ENCODE peak calls at places on chromosomes 12 and 14, in four cellular contexts. L is WTC11, K is K562, P is HEK293T. J is an unnamed sample.

GRCh38 chr14:83300454-83301064 is 1766.9 kb upstream of the SEL1L start:
- DNase-seq in P (peak), L (no peak), K (no peak), J (peak)

GRCh38 chr12:52074006-52074405 is 4.2 kb downstream of the ATG101 start:
- DNase-seq in L (no peak), K (no peak), P (no peak), J (no peak)

GRCh38 chr12:49066120-49066519 is 3.7 kb downstream of the RHEBL1 start:
- DNase-seq in P (no peak), K (no peak), L (no peak), J (no peak)

GRCh38 chr12:121980211-121980891 is 41.3 kb upstream of the BCL7A start:
- DNase-seq in P (no peak), K (no peak), L (no peak), J (no peak)

GRCh38 chr12:66137937-66138336 is 7.4 kb upstream of the LLPH start:
- DNase-seq in P (no peak), L (no peak), K (no peak), J (no peak)

GRCh38 chr12:113143959-113144358 is 5.6 kb upstream of the CFAP73 start:
- DNase-seq in P (no peak), L (no peak), K (no peak), J (no peak)

GRCh38 chr12:597926-598568 is 65.2 kb downstream of the NINJ2 start:
- DNase-seq in P (no peak), L (no peak), K (no peak), J (no peak)

GRCh38 chr12:89781961-89782360 is 73.3 kb upstream of the ATP2B1 start:
- DNase-seq in P (no peak), L (no peak), K (no peak), J (no peak)

GRCh38 chr12:52579468-52580450 is 6.1 kb upstream of the KRT74 start:
- DNase-seq in K (no peak), L (no peak), P (no peak), J (no peak)

GRCh38 chr12:58882796-58883195 is 37.5 kb downstream of the LRIG3 start:
- DNase-seq in P (no peak), K (no peak), L (no peak), J (no peak)

GRCh38 chr12:86658303-86658702 is 402.1 kb upstream of the MGAT4C start:
- DNase-seq in P (no peak), L (no peak), K (no peak), J (no peak)

GRCh38 chr14:53001787-53002378 is 51.0 kb upstream of the FERMT2 start:
- DNase-seq in P (no peak), L (no peak), K (no peak), J (peak)

GRCh38 chr12:120117961-120118709 is 1.6 kb upstream of the RAB35 start:
- DNase-seq in P (no peak), K (peak), L (peak), J (peak)

GRCh38 chr12:132185698-132186097 is 41.4 kb downstream of the NOC4L start:
- DNase-seq in K (no peak), P (no peak), L (no peak), J (no peak)

GRCh38 chr12:103640831-103641230 is 53.8 kb downstream of the STAB2 start:
- DNase-seq in P (no peak), K (no peak), L (no peak), J (no peak)

GRCh38 chr14:61116369-61116768 is 135.3 kb downstream of the SLC38A6 start:
- DNase-seq in K (no peak), L (no peak), P (no peak), J (no peak)

GRCh38 chr12:68169213-68169889 is 9.8 kb upstream of the IFNG start:
- DNase-seq in P (no peak), L (no peak), K (no peak), J (no peak)

GRCh38 chr12:3453947-3454675 is 36.9 kb upstream of the PRMT8 start:
- DNase-seq in K (no peak), L (no peak), P (no peak), J (no peak)

GRCh38 chr14:69152181-69152943 is 557 bp downstream of the DCAF5 start:
- DNase-seq in K (peak), P (peak), L (peak), J (peak)

GRCh38 chr12:13116259-13116658 is 12.8 kb upstream of the GSG1 start:
- DNase-seq in P (no peak), K (no peak), L (no peak), J (no peak)

GRCh38 chr12:95131589-95132335 is 58.3 kb upstream of the NR2C1 start:
- DNase-seq in K (no peak), L (no peak), P (no peak), J (no peak)

GRCh38 chr14:55354500-55354899 is 57.1 kb downstream of the ATG14 start:
- DNase-seq in K (no peak), P (peak), L (peak), J (peak)

GRCh38 chr14:104101651-104102281 is 16.3 kb downstream of the ASPG start:
- DNase-seq in L (no peak), P (no peak), K (no peak), J (no peak)

GRCh38 chr14:104098272-104099095 is 13.0 kb downstream of the ASPG start:
- DNase-seq in P (no peak), L (no peak), K (no peak), J (no peak)

GRCh38 chr14:104101086-104101621 is 15.7 kb downstream of the ASPG start:
- DNase-seq in P (no peak), K (no peak), L (no peak), J (no peak)

GRCh38 chr14:104099096-104100041 is 13.9 kb downstream of the ASPG start:
- DNase-seq in P (no peak), L (no peak), K (no peak), J (no peak)

DNA sequence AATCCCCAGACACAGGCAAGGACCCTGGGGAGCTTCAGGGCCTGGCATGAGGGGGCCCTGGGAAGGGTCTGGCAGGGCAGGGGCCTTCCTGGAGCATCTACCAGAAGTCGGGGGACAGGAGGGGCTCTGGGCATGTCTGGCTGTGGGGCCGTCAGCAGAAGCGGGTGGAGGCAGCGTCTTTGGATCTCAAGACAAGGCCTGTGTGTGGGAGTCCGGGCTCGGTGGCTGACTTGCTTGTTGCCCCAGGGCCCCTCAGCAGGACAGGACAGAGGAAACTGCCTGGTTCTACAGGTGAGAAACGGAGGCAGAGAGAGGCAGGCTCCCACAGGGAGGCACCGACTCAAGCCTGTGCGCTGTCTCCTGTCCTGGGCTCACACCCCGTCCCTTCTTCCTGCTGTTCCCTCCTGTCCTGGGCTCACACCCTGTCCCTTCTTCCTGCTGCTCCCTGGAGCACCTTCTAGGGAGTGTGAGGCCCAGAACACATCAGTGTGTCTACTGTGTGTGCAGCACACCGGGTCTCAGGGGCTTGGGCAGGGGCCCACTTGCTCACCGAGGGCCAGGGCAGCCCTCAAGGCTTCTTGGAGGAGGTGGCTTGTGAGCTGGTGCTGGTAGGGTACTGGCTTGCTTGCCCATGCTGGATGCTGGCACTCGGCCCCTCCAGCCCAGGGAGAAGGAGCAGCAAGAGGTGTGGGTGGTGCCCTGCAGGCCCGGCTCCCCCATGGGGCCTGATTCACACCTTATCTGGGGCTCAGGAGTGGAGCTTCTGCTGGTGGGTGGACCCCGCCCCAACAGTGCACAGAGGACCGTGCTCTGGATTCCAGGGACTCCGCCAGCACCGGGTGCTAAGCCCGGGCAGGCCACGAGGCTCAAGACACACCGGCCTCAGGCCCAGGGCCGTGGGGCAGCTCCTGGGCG is 14.9 kb downstream of the ASPG start:
- DNase-seq in K (no peak), P (no peak), L (no peak), J (no peak)
- TF ChIP-seq SP1 in K (no peak), P (no peak), L (no peak), J (no peak)

DNA sequence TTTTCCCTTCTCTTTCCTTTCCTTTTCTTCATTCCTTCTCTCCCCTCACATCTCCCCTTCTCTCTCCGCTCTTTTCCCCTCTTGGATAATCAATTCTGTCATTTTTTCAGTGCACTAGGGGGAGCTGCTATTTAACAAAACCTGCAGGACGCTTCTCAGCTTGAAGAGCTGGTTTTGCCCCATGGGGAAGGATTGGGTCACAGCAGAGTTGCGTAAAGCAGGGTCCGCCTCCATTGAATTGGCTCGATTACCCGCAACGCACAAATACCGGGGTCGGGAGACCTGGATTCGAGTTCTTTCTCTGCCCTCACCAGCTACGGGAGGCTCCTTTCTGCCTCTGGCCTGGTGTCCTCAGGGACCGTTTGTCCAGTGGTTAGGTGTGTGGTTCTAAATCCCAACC is 42.1 kb upstream of the CHGA start:
- DNase-seq in K (no peak), L (peak), P (no peak), J (peak)
- TF ChIP-seq SP1 in K (no peak), L (no peak), P (no peak), J (no peak)

DNA sequence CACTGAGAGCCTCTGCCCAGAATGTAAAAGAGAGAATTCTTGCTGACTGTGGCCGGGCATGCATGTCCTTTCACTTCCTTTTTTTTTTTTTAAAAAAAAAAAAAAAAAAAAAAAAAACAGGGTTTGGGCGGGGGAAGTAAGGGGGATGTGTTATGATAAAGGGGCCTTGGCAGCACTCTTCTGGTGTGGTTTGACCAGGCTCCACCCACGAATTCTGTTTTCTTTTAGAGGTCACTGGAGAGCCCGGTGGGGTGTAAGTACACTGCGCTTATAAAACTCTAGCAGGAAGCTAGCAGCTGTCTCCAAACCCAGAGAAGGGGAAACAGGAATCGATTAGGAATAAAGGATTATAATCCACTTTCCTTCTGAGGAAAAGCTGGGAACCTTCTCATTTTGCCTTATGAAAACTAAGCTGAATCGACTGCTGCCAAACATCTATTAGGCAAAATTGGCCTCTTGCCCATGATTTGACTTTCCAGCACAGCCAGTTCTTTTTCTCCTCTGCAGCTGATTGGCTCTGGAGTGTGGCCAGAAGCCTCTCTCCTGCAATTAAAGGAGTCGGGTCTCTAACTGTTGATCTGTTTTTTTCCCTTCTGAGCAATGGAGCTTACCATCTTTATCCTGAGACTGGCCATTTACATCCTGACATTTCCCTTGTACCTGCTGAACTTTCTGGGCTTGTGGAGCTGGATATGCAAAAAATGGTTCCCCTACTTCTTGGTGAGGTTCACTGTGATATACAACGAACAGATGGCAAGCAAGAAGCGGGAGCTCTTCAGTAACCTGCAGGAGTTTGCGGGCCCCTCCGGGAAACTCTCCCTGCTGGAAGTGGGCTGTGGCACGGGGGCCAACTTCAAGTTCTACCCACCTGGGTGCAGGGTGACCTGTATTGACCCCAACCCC is 27.7 kb upstream of the HIGD1C start:
- DNase-seq in L (no peak), K (peak), P (peak), J (peak)
- TF ChIP-seq SP1 in L (no peak), K (no peak), P (no peak), J (no peak)

GRCh38 chr14:70731447-70732239 is 77.7 kb downstream of the MAP3K9 start:
- DNase-seq in P (no peak), L (no peak), K (no peak), J (no peak)
- TF ChIP-seq SP1 in P (no peak), L (no peak), K (no peak), J (no peak)

DNA sequence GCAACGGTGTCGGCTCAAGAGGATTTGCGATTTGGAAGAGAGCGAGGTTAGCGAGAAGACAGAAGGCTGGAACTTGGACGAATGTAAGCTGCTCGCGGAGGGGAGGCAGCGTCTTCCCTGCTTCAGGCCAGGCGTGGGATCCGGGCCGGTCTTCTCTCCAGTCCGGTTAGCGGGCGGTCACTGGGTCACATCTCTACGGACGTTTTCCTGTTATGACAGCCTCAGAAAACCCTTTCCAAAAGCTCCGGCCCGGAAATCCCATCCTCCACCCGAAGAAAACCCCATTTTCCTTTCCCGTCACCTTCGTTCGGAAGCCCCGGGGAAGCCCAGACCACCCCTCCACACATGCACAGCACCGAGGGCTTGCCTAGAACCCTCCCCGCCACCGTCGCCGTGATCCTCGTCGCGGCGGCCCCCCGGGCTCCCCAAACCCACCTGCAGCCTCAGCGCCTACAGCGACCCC is 268 bp downstream of the NDUFB1 start:
- DNase-seq in L (no peak), K (peak), P (peak), J (peak)
- TF ChIP-seq SP1 in L (no peak), K (no peak), P (no peak), J (no peak)

GRCh38 chr14:50668008-50668851 is at the start of gene SAV1:
- DNase-seq in K (peak), P (peak), L (peak), J (peak)

GRCh38 chr14:50666772-50667490 is 1.2 kb downstream of the SAV1 start:
- DNase-seq in K (no peak), P (peak), L (no peak), J (peak)

GRCh38 chr14:50668852-50669194 is 717 bp upstream of the SAV1 start:
- DNase-seq in P (no peak), K (no peak), L (no peak), J (no peak)

GRCh38 chr14:50669441-50669986 is 1.4 kb upstream of the SAV1 start:
- DNase-seq in P (no peak), K (no peak), L (no peak), J (no peak)

DNA sequence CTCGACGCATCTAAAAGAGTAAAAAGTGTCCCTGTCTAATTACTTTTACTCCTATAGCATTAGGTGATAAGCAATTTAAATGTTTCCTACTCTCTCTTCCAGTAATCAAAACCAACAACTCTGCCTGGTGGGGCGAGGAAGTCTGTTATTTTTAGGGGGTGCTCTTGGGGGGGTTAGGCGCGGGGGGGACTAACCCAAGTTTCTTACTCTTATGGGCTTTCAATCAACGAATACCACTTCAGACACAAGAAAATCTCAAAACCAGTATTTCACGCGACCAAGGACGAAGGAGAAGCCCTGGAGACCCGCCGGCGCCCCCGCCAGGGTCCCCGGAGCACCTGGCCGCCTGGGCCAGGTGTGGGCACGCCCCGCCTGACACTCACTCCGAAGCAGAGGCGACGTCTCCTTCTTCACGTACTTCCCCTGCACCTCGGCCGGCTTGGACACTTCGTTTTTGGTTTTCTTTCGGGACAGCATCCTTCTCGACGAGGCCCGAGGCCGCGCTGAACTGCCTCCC is 557 bp downstream of the SAV1 start:
- DNase-seq in L (peak), P (peak), K (peak), J (no peak)
- TF ChIP-seq SP1 in L (no peak), P (no peak), K (no peak), J (no peak)

GRCh38 chr12:128966411-128966810 is 113.1 kb downstream of the GLT1D1 start:
- DNase-seq in L (no peak), K (no peak), P (no peak), J (no peak)

GRCh38 chr12:128970941-128971340 is 117.7 kb downstream of the GLT1D1 start:
- DNase-seq in P (no peak), K (no peak), L (no peak), J (no peak)

GRCh38 chr12:128969480-128970055 is 116.3 kb downstream of the GLT1D1 start:
- DNase-seq in P (peak), L (peak), K (peak), J (no peak)

GRCh38 chr12:128970110-128970509 is 116.8 kb downstream of the GLT1D1 start:
- DNase-seq in K (no peak), L (no peak), P (no peak), J (no peak)

GRCh38 chr12:128968668-128969067 is 115.4 kb downstream of the GLT1D1 start:
- DNase-seq in L (no peak), P (no peak), K (no peak), J (no peak)
- TF ChIP-seq SP1 in L (no peak), P (no peak), K (no peak), J (no peak)

J was measured in HepG2.